ENCODE peak calls at places on chromosomes 2 and 18, in four cellular contexts. One of them, this sample, is unnamed.
A peak's percentile ranks its signal among the peaks of the same experiment; 100 is the strongest.

GRCh38 chr18:35524236-35524635 is 26.5 kb upstream of the INO80C start:
- DNase-seq in upper lobe of left lung: no peak
- DNase-seq in A549: no peak
- DNase-seq in IMR-90: no peak
- DNase-seq in this sample: no peak

GRCh38 chr2:2840681-2841300 is 509.7 kb upstream of the MYT1L start:
- DNase-seq in upper lobe of left lung: no peak
- DNase-seq in A549: no peak
- DNase-seq in IMR-90: no peak
- DNase-seq in this sample: no peak

GRCh38 chr2:145380436-145381017 is 860.6 kb upstream of the ZEB2 start:
- DNase-seq in upper lobe of left lung: no peak
- DNase-seq in A549: peak; percentile 58
- DNase-seq in IMR-90: peak; percentile 71
- DNase-seq in this sample: no peak

GRCh38 chr18:23826850-23827620 is 137.8 kb downstream of the LAMA3 start:
- DNase-seq in upper lobe of left lung: no peak
- DNase-seq in A549: no peak
- DNase-seq in IMR-90: no peak
- DNase-seq in this sample: no peak

GRCh38 chr2:135685361-135685760 is 56.3 kb upstream of the UBXN4 start:
- DNase-seq in upper lobe of left lung: no peak
- DNase-seq in A549: no peak
- DNase-seq in IMR-90: peak; percentile 64
- DNase-seq in this sample: no peak

GRCh38 chr2:207008105-207008990 is 69.0 kb downstream of the CPO start:
- DNase-seq in upper lobe of left lung: no peak
- DNase-seq in A549: no peak
- DNase-seq in IMR-90: peak; percentile 23
- DNase-seq in this sample: no peak

GRCh38 chr2:223611061-223611460 is 8.9 kb upstream of the SCG2 start:
- DNase-seq in upper lobe of left lung: no peak
- DNase-seq in A549: no peak
- DNase-seq in IMR-90: no peak
- DNase-seq in this sample: no peak

GRCh38 chr2:39772086-39772811 is 6.8 kb downstream of the THUMPD2 start:
- DNase-seq in upper lobe of left lung: no peak
- DNase-seq in A549: no peak
- DNase-seq in IMR-90: peak; percentile 79
- DNase-seq in this sample: no peak

GRCh38 chr2:231521-232185 is 32.2 kb downstream of the SH3YL1 start:
- DNase-seq in upper lobe of left lung: no peak
- DNase-seq in A549: no peak
- DNase-seq in IMR-90: no peak
- DNase-seq in this sample: no peak

GRCh38 chr2:235864311-235864710 is 303.9 kb downstream of the GBX2 start:
- DNase-seq in upper lobe of left lung: peak; percentile 71
- DNase-seq in A549: no peak
- DNase-seq in IMR-90: no peak
- DNase-seq in this sample: no peak

GRCh38 chr2:24708537-24709152 is 84.5 kb downstream of the PTRHD1 start:
- DNase-seq in upper lobe of left lung: no peak
- DNase-seq in A549: peak; percentile 10
- DNase-seq in IMR-90: peak; percentile 82
- DNase-seq in this sample: no peak

GRCh38 chr2:220521591-220521990 is 894.2 kb downstream of the SLC4A3 start:
- DNase-seq in upper lobe of left lung: no peak
- DNase-seq in A549: no peak
- DNase-seq in IMR-90: no peak
- DNase-seq in this sample: no peak

GRCh38 chr2:220687231-220687843 is 884.8 kb downstream of the EPHA4 start:
- DNase-seq in upper lobe of left lung: no peak
- DNase-seq in A549: peak; percentile 52
- DNase-seq in IMR-90: peak; percentile 60
- DNase-seq in this sample: peak; percentile 13

GRCh38 chr2:241901018-241901380 is 31.5 kb downstream of the RTP5 start:
- DNase-seq in upper lobe of left lung: peak; percentile 71
- DNase-seq in A549: no peak
- DNase-seq in IMR-90: no peak
- DNase-seq in this sample: no peak

DNA sequence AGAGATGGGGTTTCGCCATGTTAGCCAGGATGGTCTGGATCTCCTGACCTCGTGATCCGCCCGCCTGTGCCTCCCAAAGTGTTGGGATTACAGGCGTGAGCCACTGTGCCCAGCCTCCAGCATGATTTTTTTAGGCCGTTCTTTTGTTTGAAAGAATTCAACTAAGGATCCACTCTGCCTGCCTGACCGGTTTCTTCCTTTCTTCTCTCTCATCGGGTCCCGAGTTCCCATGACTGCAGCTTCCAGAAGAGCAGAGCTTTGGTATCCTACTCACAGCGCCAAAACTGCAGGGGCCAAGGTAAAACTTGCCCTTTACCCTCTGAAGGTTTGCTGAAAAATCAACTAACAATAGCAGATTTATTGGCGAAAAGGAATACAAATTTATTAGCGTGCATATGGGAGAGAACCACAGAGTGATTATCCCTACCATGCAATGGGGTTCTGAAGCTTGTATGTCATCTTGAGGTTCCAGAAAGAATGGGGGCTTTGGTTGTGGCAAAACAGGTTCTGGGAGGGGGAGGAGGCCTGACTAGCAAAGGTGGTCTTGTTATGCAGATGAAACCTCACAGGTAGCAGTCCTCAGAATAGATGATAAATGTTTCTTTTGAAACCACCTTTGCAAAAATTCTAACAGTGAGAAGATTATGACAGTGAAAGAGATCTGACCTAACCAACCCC is 87.0 kb upstream of the MSH6 start:
- DNase-seq in upper lobe of left lung: no peak
- DNase-seq in A549: no peak
- DNase-seq in IMR-90: no peak
- DNase-seq in this sample: no peak
- TF ChIP-seq POLR2A in upper lobe of left lung: no peak
- TF ChIP-seq POLR2A in A549: no peak
- TF ChIP-seq POLR2A in IMR-90: no peak
- TF ChIP-seq POLR2A in this sample: no peak

GRCh38 chr2:240136013-240136670 is at the start of gene COPS9:
- DNase-seq in upper lobe of left lung: peak; percentile 97
- DNase-seq in A549: peak; percentile 89
- DNase-seq in IMR-90: peak; percentile 85
- DNase-seq in this sample: peak; percentile 98
- TF ChIP-seq POLR2A in upper lobe of left lung: peak; percentile 57
- TF ChIP-seq POLR2A in A549: peak; percentile 85
- TF ChIP-seq POLR2A in IMR-90: peak; percentile 83
- TF ChIP-seq POLR2A in this sample: peak; percentile 82

GRCh38 chr2:238422285-238422684 is 4.4 kb upstream of the ASB1 start:
- DNase-seq in upper lobe of left lung: no peak
- DNase-seq in A549: no peak
- DNase-seq in IMR-90: no peak
- DNase-seq in this sample: no peak
- TF ChIP-seq POLR2A in upper lobe of left lung: no peak
- TF ChIP-seq POLR2A in A549: no peak
- TF ChIP-seq POLR2A in IMR-90: no peak
- TF ChIP-seq POLR2A in this sample: no peak

DNA sequence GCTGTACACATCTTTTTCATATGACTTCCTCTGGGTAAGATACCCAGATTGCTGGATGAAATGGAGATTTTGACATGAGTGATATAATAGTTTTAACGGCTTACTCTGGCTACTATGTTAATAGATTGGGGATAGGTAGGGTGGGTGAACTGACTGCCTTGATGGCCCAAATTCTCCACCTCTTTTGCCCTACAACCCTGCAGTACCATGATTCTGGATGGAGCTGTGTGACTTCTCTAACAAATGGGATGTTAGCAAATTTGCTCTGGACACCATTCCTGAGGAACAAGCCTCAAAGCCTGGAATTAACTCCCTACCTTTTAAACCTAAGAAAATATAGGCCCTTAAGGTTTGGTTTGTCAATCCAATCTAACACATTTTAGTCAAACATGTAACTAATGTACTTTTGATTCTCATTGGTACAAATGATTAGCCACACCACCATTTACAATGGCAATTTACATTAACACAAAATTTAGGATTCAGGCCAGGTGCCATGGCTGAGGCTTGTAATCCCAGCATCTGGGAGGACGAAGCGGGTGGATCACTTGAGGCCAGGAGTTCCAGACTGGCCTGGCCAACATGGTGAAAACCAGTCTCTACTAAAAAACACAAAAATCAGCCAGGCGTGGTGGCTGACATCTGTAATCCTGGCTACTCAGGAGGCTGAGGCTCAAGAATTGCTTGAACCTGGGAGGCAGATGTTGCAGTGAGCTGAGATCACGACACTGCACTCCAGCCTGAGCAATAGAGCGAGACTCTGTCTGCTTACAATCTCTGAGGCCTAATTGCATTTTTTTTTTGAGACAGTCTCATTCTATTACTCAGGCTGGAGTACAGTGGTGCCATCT is 12.8 kb downstream of the CLK1 start:
- DNase-seq in upper lobe of left lung: no peak
- DNase-seq in A549: no peak
- DNase-seq in IMR-90: no peak
- DNase-seq in this sample: no peak
- TF ChIP-seq POLR2A in upper lobe of left lung: no peak
- TF ChIP-seq POLR2A in A549: no peak
- TF ChIP-seq POLR2A in IMR-90: no peak
- TF ChIP-seq POLR2A in this sample: peak; percentile 53